ENCODE peak calls at places on chromosomes 3 and 15, in four cellular contexts. B is GM12878, P is HepG2, C is K562. K is an unnamed sample.

GRCh38 chr3:109337393-109337792 is at the start of gene DPPA4:
- DNase-seq in C (no peak), P (no peak), B (no peak), K (no peak)

GRCh38 chr15:99507016-99507731 is 58.6 kb upstream of the MEF2A start:
- DNase-seq in C (peak; percentile 29), B (no peak), P (peak; percentile 21), K (peak; percentile 72)

GRCh38 chr3:123337226-123337625 is 111.7 kb downstream of the ADCY5 start:
- DNase-seq in B (no peak), P (no peak), C (no peak), K (no peak)

GRCh38 chr15:32105258-32106248 is 75.2 kb downstream of the CHRNA7 start:
- DNase-seq in B (no peak), P (no peak), C (no peak), K (peak; percentile 47)

GRCh38 chr3:100522125-100522524 is 29.7 kb downstream of the TMEM45A start:
- DNase-seq in B (no peak), P (no peak), C (no peak), K (no peak)

GRCh38 chr3:107810195-107811071 is 280.4 kb downstream of the CD47 start:
- DNase-seq in P (peak; percentile 67), C (no peak), B (peak; percentile 8), K (no peak)

GRCh38 chr15:92077353-92078080 is 224.0 kb downstream of the SLCO3A1 start:
- DNase-seq in P (peak; percentile 44), B (no peak), C (peak; percentile 59), K (peak; percentile 74)

GRCh38 chr3:64082411-64082810 is 59.1 kb upstream of the PSMD6 start:
- DNase-seq in C (no peak), B (no peak), P (no peak), K (no peak)

GRCh38 chr15:67290319-67290718 is 35.7 kb downstream of the IQCH start:
- DNase-seq in B (no peak), P (no peak), C (no peak), K (no peak)

GRCh38 chr3:186782542-186783069 is 771 bp upstream of the EIF4A2 start:
- DNase-seq in P (peak; percentile 30), B (no peak), C (no peak), K (peak; percentile 8)

GRCh38 chr3:132285620-132285945 is 31.6 kb upstream of the ACP3 start:
- DNase-seq in B (no peak), C (no peak), P (no peak), K (no peak)

GRCh38 chr15:28881600-28881999 is 4.2 kb upstream of the APBA2 start:
- DNase-seq in P (no peak), C (no peak), B (no peak), K (peak; percentile 52)

GRCh38 chr3:131804565-131805133 is 230.2 kb downstream of the CPNE4 start:
- DNase-seq in P (no peak), B (no peak), C (no peak), K (no peak)

GRCh38 chr3:146092230-146092629 is 68.8 kb downstream of the PLOD2 start:
- DNase-seq in P (peak; percentile 3), C (no peak), B (no peak), K (no peak)

GRCh38 chr15:58369261-58369699 is 62.5 kb upstream of the LIPC start:
- DNase-seq in P (peak; percentile 30), C (no peak), B (no peak), K (no peak)

GRCh38 chr15:98775498-98776230 is 127.3 kb downstream of the IGF1R start:
- DNase-seq in B (no peak), C (no peak), P (no peak), K (no peak)

GRCh38 chr3:11605398-11605797 is 38.3 kb downstream of the VGLL4 start:
- DNase-seq in C (no peak), P (no peak), B (no peak), K (no peak)

GRCh38 chr3:177753498-177754155 is 556.3 kb upstream of the TBL1XR1 start:
- DNase-seq in P (no peak), B (no peak), C (no peak), K (peak; percentile 55)

GRCh38 chr3:140848675-140849074 is 93.0 kb upstream of the SLC25A36 start:
- DNase-seq in C (no peak), B (no peak), P (no peak), K (no peak)

GRCh38 chr3:124810970-124811369 is 76.2 kb downstream of the ITGB5 start:
- DNase-seq in P (no peak), B (no peak), C (no peak), K (no peak)

GRCh38 chr15:35043380-35044095 is 41.6 kb downstream of the NANOGP8 start:
- DNase-seq in B (no peak), P (no peak), C (no peak), K (no peak)

GRCh38 chr3:184149123-184149522 is 6.1 kb upstream of the DVL3 start:
- DNase-seq in B (no peak), C (no peak), P (no peak), K (no peak)

GRCh38 chr3:35393916-35394315 is 245.4 kb upstream of the ARPP21 start:
- DNase-seq in C (no peak), B (no peak), P (no peak), K (peak; percentile 17)

GRCh38 chr15:48798319-48798718 is 12.6 kb downstream of the CEP152 start:
- DNase-seq in B (no peak), C (no peak), P (no peak), K (peak; percentile 17)

GRCh38 chr3:157128771-157129671 is 30.9 kb downstream of the CCNL1 start:
- DNase-seq in C (peak; percentile 14), P (peak; percentile 40), B (no peak), K (no peak)

GRCh38 chr3:193640728-193641127 is 47.7 kb downstream of the OPA1 start:
- DNase-seq in P (no peak), B (no peak), C (no peak), K (no peak)

GRCh38 chr15:40340038-40340739 is 550 bp downstream of the CCDC9B start:
- DNase-seq in P (no peak), B (no peak), C (no peak), K (peak; percentile 74)

GRCh38 chr3:18124501-18124900 is 300.6 kb downstream of the SATB1 start:
- DNase-seq in B (no peak), C (no peak), P (no peak), K (no peak)

GRCh38 chr3:49428697-49429100 is 425 bp downstream of the NICN1 start:
- DNase-seq in P (no peak), B (no peak), C (no peak), K (no peak)

GRCh38 chr3:113736548-113737089 is 9.4 kb downstream of the NAA50 start:
- DNase-seq in P (peak; percentile 60), C (peak; percentile 27), B (peak; percentile 44), K (peak; percentile 52)

GRCh38 chr3:51711352-51712019 is 4.6 kb downstream of the GRM2 start:
- DNase-seq in P (no peak), B (no peak), C (no peak), K (peak; percentile 13)

GRCh38 chr15:25933456-25934158 is 70.5 kb upstream of the ATP10A start:
- DNase-seq in B (peak; percentile 5), P (peak; percentile 47), C (peak; percentile 35), K (peak; percentile 70)

GRCh38 chr15:61644550-61644949 is 415.4 kb upstream of the RORA start:
- DNase-seq in B (no peak), P (no peak), C (no peak), K (no peak)

GRCh38 chr3:128297401-128298138 is 144.3 kb downstream of the EEFSEC start:
- DNase-seq in P (no peak), B (no peak), C (no peak), K (no peak)

GRCh38 chr15:78304487-78305413 is 5.3 kb upstream of the SKIC8 start:
- DNase-seq in C (no peak), P (no peak), B (no peak), K (no peak)

GRCh38 chr3:129505341-129505740 is 23.1 kb upstream of the RHO start:
- DNase-seq in B (no peak), C (no peak), P (no peak), K (no peak)

GRCh38 chr3:138935864-138936762 is 10.8 kb downstream of the FOXL2 start:
- DNase-seq in P (peak; percentile 27), C (peak; percentile 91), B (no peak), K (peak; percentile 94)
- TF ChIP-seq YY1 in P (peak; percentile 9), C (no peak), B (peak; percentile 34), K (no peak)

GRCh38 chr15:90087454-90088154 is 14.7 kb downstream of the IDH2 start:
- DNase-seq in B (no peak), P (peak; percentile 36), C (peak; percentile 80), K (peak; percentile 77)
- TF ChIP-seq MXI1 in B (no peak), P (no peak), C (no peak), K (no peak)

GRCh38 chr15:81722982-81723381 is 322.8 kb downstream of the MEX3B start:
- DNase-seq in P (no peak), B (no peak), C (no peak), K (no peak)
- TF ChIP-seq YY1 in P (no peak), B (no peak), C (no peak), K (no peak)

DNA sequence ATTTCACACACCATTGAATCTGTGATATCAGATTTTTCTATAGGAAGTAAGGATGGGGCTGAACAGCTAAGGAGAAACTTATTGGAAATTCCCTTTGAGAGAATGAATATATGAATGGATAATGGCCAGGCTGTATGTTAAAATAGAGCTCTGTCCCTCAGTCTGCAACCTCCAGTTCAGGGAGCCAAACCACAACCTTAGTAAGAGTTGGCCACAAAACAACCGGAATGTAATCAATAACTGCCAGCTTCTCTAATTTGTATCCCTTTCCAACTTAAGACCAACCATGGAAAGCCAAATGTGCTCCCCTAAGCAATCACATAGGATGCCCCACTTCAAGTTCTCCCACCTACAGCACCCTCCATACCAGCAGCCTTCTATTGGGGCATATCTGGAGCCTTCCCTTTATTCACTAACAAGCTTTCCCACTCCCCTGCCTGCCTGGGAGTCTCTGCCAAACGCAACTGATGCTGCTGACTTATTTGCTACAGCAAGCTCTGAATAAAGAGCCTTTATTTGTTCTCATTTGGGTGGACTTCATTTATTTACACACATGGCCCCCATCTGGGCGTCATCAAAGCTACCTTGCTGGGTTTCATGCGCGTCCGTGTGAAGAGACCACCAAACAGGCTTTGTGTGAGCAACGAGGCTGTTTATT is 75.4 kb upstream of the LARS2 start:
- DNase-seq in C (no peak), P (no peak), B (no peak), K (no peak)
- TF ChIP-seq MXI1 in C (no peak), P (no peak), B (no peak), K (no peak)